ENCODE peak calls at places on chromosomes 13 and 19, in ten cellular contexts. One of them, this sample, is unnamed.

GRCh38 chr13:113969311-113969972 is 4.4 kb downstream of the C13orf46 start:
- DNase-seq in breast epithelium: no peak
- DNase-seq in heart left ventricle: peak
- DNase-seq in SK-N-SH: no peak
- DNase-seq in ovary: no peak
- DNase-seq in hepatocyte: no peak
- DNase-seq in Peyer's patch: peak
- DNase-seq in neural progenitor cell: no peak
- DNase-seq in thoracic aorta: peak
- DNase-seq in left ventricle myocardium inferior: peak
- DNase-seq in this sample: no peak

GRCh38 chr19:48513289-48514122 is 1.9 kb upstream of the LMTK3 start:
- DNase-seq in breast epithelium: no peak
- DNase-seq in heart left ventricle: peak
- DNase-seq in SK-N-SH: peak
- DNase-seq in ovary: no peak
- DNase-seq in hepatocyte: peak
- DNase-seq in Peyer's patch: peak
- DNase-seq in neural progenitor cell: peak
- DNase-seq in thoracic aorta: no peak
- DNase-seq in left ventricle myocardium inferior: no peak
- DNase-seq in this sample: peak

GRCh38 chr19:28577199-28577598 is 635.8 kb downstream of the UQCRFS1 start:
- DNase-seq in breast epithelium: no peak
- DNase-seq in heart left ventricle: no peak
- DNase-seq in SK-N-SH: no peak
- DNase-seq in ovary: no peak
- DNase-seq in hepatocyte: no peak
- DNase-seq in Peyer's patch: no peak
- DNase-seq in neural progenitor cell: no peak
- DNase-seq in thoracic aorta: no peak
- DNase-seq in left ventricle myocardium inferior: no peak
- DNase-seq in this sample: no peak

GRCh38 chr19:35742121-35742724 is at the start of gene IGFLR1:
- DNase-seq in breast epithelium: no peak
- DNase-seq in heart left ventricle: no peak
- DNase-seq in SK-N-SH: no peak
- DNase-seq in ovary: no peak
- DNase-seq in hepatocyte: no peak
- DNase-seq in Peyer's patch: no peak
- DNase-seq in neural progenitor cell: no peak
- DNase-seq in thoracic aorta: no peak
- DNase-seq in left ventricle myocardium inferior: no peak
- DNase-seq in this sample: no peak

GRCh38 chr13:49711218-49711863 is 20.1 kb upstream of the EBPL start:
- DNase-seq in breast epithelium: no peak
- DNase-seq in heart left ventricle: no peak
- DNase-seq in SK-N-SH: no peak
- DNase-seq in ovary: no peak
- DNase-seq in hepatocyte: peak
- DNase-seq in Peyer's patch: no peak
- DNase-seq in neural progenitor cell: no peak
- DNase-seq in thoracic aorta: no peak
- DNase-seq in left ventricle myocardium inferior: no peak
- DNase-seq in this sample: no peak

GRCh38 chr13:110319774-110320509 is 12.9 kb downstream of the COL4A2 start:
- DNase-seq in breast epithelium: peak
- DNase-seq in heart left ventricle: no peak
- DNase-seq in SK-N-SH: no peak
- DNase-seq in ovary: no peak
- DNase-seq in hepatocyte: no peak
- DNase-seq in Peyer's patch: no peak
- DNase-seq in neural progenitor cell: no peak
- DNase-seq in thoracic aorta: no peak
- DNase-seq in left ventricle myocardium inferior: no peak
- DNase-seq in this sample: no peak

GRCh38 chr13:105721056-105721455 is 814.4 kb downstream of the EFNB2 start:
- DNase-seq in breast epithelium: no peak
- DNase-seq in heart left ventricle: no peak
- DNase-seq in SK-N-SH: no peak
- DNase-seq in ovary: no peak
- DNase-seq in hepatocyte: no peak
- DNase-seq in Peyer's patch: no peak
- DNase-seq in neural progenitor cell: no peak
- DNase-seq in thoracic aorta: no peak
- DNase-seq in left ventricle myocardium inferior: no peak
- DNase-seq in this sample: no peak

GRCh38 chr19:56966225-56966696 is 125.7 kb upstream of the PEG3 start:
- DNase-seq in breast epithelium: no peak
- DNase-seq in heart left ventricle: no peak
- DNase-seq in SK-N-SH: peak
- DNase-seq in ovary: peak
- DNase-seq in hepatocyte: no peak
- DNase-seq in Peyer's patch: no peak
- DNase-seq in neural progenitor cell: no peak
- DNase-seq in thoracic aorta: no peak
- DNase-seq in left ventricle myocardium inferior: no peak
- DNase-seq in this sample: no peak

GRCh38 chr13:86792153-86792651 is 879.0 kb upstream of the SLITRK5 start:
- DNase-seq in breast epithelium: no peak
- DNase-seq in heart left ventricle: no peak
- DNase-seq in SK-N-SH: peak
- DNase-seq in ovary: no peak
- DNase-seq in hepatocyte: no peak
- DNase-seq in Peyer's patch: no peak
- DNase-seq in neural progenitor cell: no peak
- DNase-seq in thoracic aorta: no peak
- DNase-seq in left ventricle myocardium inferior: no peak
- DNase-seq in this sample: no peak

GRCh38 chr13:109734002-109734785 is 52.2 kb downstream of the IRS2 start:
- DNase-seq in breast epithelium: no peak
- DNase-seq in heart left ventricle: no peak
- DNase-seq in SK-N-SH: no peak
- DNase-seq in ovary: no peak
- DNase-seq in hepatocyte: no peak
- DNase-seq in Peyer's patch: no peak
- DNase-seq in neural progenitor cell: no peak
- DNase-seq in thoracic aorta: no peak
- DNase-seq in left ventricle myocardium inferior: no peak
- DNase-seq in this sample: no peak

GRCh38 chr13:77207943-77208342 is 119.0 kb downstream of the MYCBP2 start:
- DNase-seq in breast epithelium: no peak
- DNase-seq in heart left ventricle: no peak
- DNase-seq in SK-N-SH: no peak
- DNase-seq in ovary: no peak
- DNase-seq in hepatocyte: no peak
- DNase-seq in Peyer's patch: no peak
- DNase-seq in neural progenitor cell: no peak
- DNase-seq in thoracic aorta: no peak
- DNase-seq in left ventricle myocardium inferior: no peak
- DNase-seq in this sample: no peak

GRCh38 chr19:13692096-13692495 is 72.2 kb upstream of the MRI1 start:
- DNase-seq in breast epithelium: no peak
- DNase-seq in heart left ventricle: no peak
- DNase-seq in SK-N-SH: no peak
- DNase-seq in ovary: no peak
- DNase-seq in hepatocyte: no peak
- DNase-seq in Peyer's patch: no peak
- DNase-seq in neural progenitor cell: no peak
- DNase-seq in thoracic aorta: peak
- DNase-seq in left ventricle myocardium inferior: no peak
- DNase-seq in this sample: no peak

GRCh38 chr19:821976-822773 is 420 bp upstream of the PLPPR3 start:
- DNase-seq in breast epithelium: no peak
- DNase-seq in heart left ventricle: no peak
- DNase-seq in SK-N-SH: peak
- DNase-seq in ovary: no peak
- DNase-seq in hepatocyte: peak
- DNase-seq in Peyer's patch: no peak
- DNase-seq in neural progenitor cell: peak
- DNase-seq in thoracic aorta: no peak
- DNase-seq in left ventricle myocardium inferior: no peak
- DNase-seq in this sample: no peak
- H3K4me3 ChIP-seq in breast epithelium: peak
- H3K4me3 ChIP-seq in heart left ventricle: peak
- H3K4me3 ChIP-seq in SK-N-SH: peak
- H3K4me3 ChIP-seq in ovary: no peak
- H3K4me3 ChIP-seq in hepatocyte: peak
- H3K4me3 ChIP-seq in Peyer's patch: peak
- H3K4me3 ChIP-seq in neural progenitor cell: peak
- H3K4me3 ChIP-seq in thoracic aorta: peak
- H3K4me3 ChIP-seq in left ventricle myocardium inferior: peak
- H3K4me3 ChIP-seq in this sample: no peak

GRCh38 chr19:18385675-18386542 is at the start of gene GDF15:
- DNase-seq in breast epithelium: no peak
- DNase-seq in heart left ventricle: peak
- DNase-seq in SK-N-SH: peak
- DNase-seq in ovary: peak
- DNase-seq in hepatocyte: peak
- DNase-seq in Peyer's patch: peak
- DNase-seq in neural progenitor cell: peak
- DNase-seq in thoracic aorta: no peak
- DNase-seq in left ventricle myocardium inferior: peak
- DNase-seq in this sample: peak

GRCh38 chr19:18386543-18387251 is 739 bp downstream of the GDF15 start:
- DNase-seq in breast epithelium: no peak
- DNase-seq in heart left ventricle: no peak
- DNase-seq in SK-N-SH: no peak
- DNase-seq in ovary: no peak
- DNase-seq in hepatocyte: peak
- DNase-seq in Peyer's patch: no peak
- DNase-seq in neural progenitor cell: no peak
- DNase-seq in thoracic aorta: no peak
- DNase-seq in left ventricle myocardium inferior: no peak
- DNase-seq in this sample: no peak

GRCh38 chr19:18389095-18389735 is 3.3 kb downstream of the GDF15 start:
- DNase-seq in breast epithelium: no peak
- DNase-seq in heart left ventricle: no peak
- DNase-seq in SK-N-SH: no peak
- DNase-seq in ovary: no peak
- DNase-seq in hepatocyte: no peak
- DNase-seq in Peyer's patch: no peak
- DNase-seq in neural progenitor cell: no peak
- DNase-seq in thoracic aorta: no peak
- DNase-seq in left ventricle myocardium inferior: no peak
- DNase-seq in this sample: no peak

GRCh38 chr19:18388328-18389094 is 2.6 kb downstream of the GDF15 start:
- DNase-seq in breast epithelium: peak
- DNase-seq in heart left ventricle: peak
- DNase-seq in SK-N-SH: peak
- DNase-seq in ovary: peak
- DNase-seq in hepatocyte: peak
- DNase-seq in Peyer's patch: peak
- DNase-seq in neural progenitor cell: peak
- DNase-seq in thoracic aorta: peak
- DNase-seq in left ventricle myocardium inferior: peak
- DNase-seq in this sample: peak

DNA sequence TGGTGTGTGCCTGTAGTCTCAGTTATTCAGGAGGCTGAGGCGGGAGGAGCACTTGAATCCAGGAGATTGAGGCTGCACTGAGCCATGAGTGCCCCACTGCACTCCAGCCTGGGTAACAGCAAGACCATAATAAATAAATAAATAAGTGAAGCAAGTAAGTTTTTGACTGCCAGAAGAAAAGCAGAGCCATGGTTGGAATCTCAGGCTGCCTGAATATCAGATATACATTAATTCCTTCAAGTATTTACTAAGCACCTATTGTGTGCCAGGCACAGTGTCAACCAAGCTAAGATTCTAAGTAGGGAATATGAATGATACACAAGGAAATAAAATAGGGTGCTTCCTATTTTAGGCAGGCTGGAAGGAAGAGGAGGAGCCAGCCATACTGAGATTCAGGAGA is 1.4 kb downstream of the GDF15 start:
- DNase-seq in breast epithelium: no peak
- DNase-seq in heart left ventricle: no peak
- DNase-seq in SK-N-SH: no peak
- DNase-seq in ovary: no peak
- DNase-seq in hepatocyte: peak
- DNase-seq in Peyer's patch: no peak
- DNase-seq in neural progenitor cell: no peak
- DNase-seq in thoracic aorta: no peak
- DNase-seq in left ventricle myocardium inferior: no peak
- DNase-seq in this sample: no peak
- H3K27ac ChIP-seq in breast epithelium: peak
- H3K27ac ChIP-seq in heart left ventricle: no peak
- H3K27ac ChIP-seq in SK-N-SH: no peak
- H3K27ac ChIP-seq in ovary: no peak
- H3K27ac ChIP-seq in hepatocyte: peak
- H3K27ac ChIP-seq in Peyer's patch: no peak
- H3K27ac ChIP-seq in neural progenitor cell: no peak
- H3K27ac ChIP-seq in thoracic aorta: no peak
- H3K27ac ChIP-seq in left ventricle myocardium inferior: no peak
- H3K27ac ChIP-seq in this sample: no peak

GRCh38 chr13:43484432-43485225 is 302.1 kb downstream of the ENOX1 start:
- DNase-seq in breast epithelium: no peak
- DNase-seq in heart left ventricle: no peak
- DNase-seq in SK-N-SH: no peak
- DNase-seq in ovary: no peak
- DNase-seq in hepatocyte: no peak
- DNase-seq in Peyer's patch: no peak
- DNase-seq in neural progenitor cell: no peak
- DNase-seq in thoracic aorta: no peak
- DNase-seq in left ventricle myocardium inferior: no peak
- DNase-seq in this sample: no peak
- H3K4me3 ChIP-seq in breast epithelium: no peak
- H3K4me3 ChIP-seq in heart left ventricle: no peak
- H3K4me3 ChIP-seq in SK-N-SH: no peak
- H3K4me3 ChIP-seq in ovary: no peak
- H3K4me3 ChIP-seq in hepatocyte: no peak
- H3K4me3 ChIP-seq in Peyer's patch: no peak
- H3K4me3 ChIP-seq in neural progenitor cell: no peak
- H3K4me3 ChIP-seq in thoracic aorta: no peak
- H3K4me3 ChIP-seq in left ventricle myocardium inferior: no peak
- H3K4me3 ChIP-seq in this sample: no peak

DNA sequence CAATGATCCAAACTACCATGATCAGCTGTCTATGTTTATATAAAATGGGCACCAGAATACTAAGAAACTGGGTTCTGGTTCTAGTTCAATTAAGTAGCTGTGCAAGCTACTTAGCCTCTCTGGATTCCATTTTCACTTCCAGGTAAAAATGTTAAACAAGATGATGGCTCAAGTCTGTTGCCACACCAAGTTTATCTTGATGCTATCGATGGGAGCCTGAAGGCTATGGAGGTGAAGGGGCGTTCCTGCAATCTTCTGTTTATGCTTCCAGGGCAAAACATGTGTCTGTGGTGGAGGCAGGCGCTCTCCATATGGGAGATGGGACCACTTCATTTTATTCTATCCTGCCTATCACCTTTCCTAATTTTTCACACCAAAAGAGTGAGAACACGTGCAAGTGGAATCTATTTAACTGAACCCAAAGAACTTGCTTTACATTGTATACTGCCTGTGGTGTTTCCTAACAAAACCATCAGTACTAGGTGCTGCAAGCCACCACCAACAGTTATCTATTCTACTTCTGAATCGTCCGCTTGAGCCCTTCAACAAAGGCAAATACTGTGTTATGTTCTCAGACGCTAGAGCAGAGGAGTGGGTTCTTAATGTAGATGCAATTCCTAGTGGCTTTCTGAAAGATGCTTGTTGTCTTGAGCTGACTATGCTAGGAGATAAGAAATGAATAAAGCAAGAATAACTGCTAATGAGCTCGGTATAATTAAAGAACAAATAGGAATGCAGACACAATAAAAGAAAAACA is 70.9 kb downstream of the DOCK9 start:
- DNase-seq in breast epithelium: no peak
- DNase-seq in heart left ventricle: no peak
- DNase-seq in SK-N-SH: no peak
- DNase-seq in ovary: no peak
- DNase-seq in hepatocyte: no peak
- DNase-seq in Peyer's patch: no peak
- DNase-seq in neural progenitor cell: no peak
- DNase-seq in thoracic aorta: no peak
- DNase-seq in left ventricle myocardium inferior: no peak
- DNase-seq in this sample: no peak
- H3K27ac ChIP-seq in breast epithelium: no peak
- H3K27ac ChIP-seq in heart left ventricle: no peak
- H3K27ac ChIP-seq in SK-N-SH: no peak
- H3K27ac ChIP-seq in ovary: no peak
- H3K27ac ChIP-seq in hepatocyte: no peak
- H3K27ac ChIP-seq in Peyer's patch: no peak
- H3K27ac ChIP-seq in neural progenitor cell: no peak
- H3K27ac ChIP-seq in thoracic aorta: no peak
- H3K27ac ChIP-seq in left ventricle myocardium inferior: no peak
- H3K27ac ChIP-seq in this sample: no peak